ENCODE peak calls at places on chromosomes 5 and 9, in five cellular contexts. O, H, J, W and E are unnamed samples.

GRCh38 chr5:172003750-172004149 is 2.7 kb downstream of the FBXW11 start:
- DNase-seq in H (no peak), J (no peak), O (no peak), W (no peak), E (no peak)

GRCh38 chr9:77575785-77576184 is 72.3 kb downstream of the GNA14 start:
- DNase-seq in O (no peak), J (peak), H (peak), W (no peak), E (peak)

GRCh38 chr5:136185974-136186373 is 7.0 kb downstream of the SMIM32 start:
- DNase-seq in O (no peak), J (no peak), H (no peak), W (no peak), E (no peak)

GRCh38 chr5:84383816-84384603 is 670 bp downstream of the EDIL3 start:
- DNase-seq in H (peak), O (no peak), J (peak), W (peak), E (peak)

GRCh38 chr5:157739388-157740045 is 4.0 kb upstream of the LSM11 start:
- DNase-seq in W (no peak), H (no peak), O (no peak), J (no peak), E (no peak)

GRCh38 chr5:161549106-161549505 is 2.6 kb upstream of the GABRB2 start:
- DNase-seq in J (peak), W (no peak), O (no peak), H (no peak), E (peak)

GRCh38 chr5:154475613-154476342 is 2.2 kb downstream of the HAND1 start:
- DNase-seq in H (peak), J (peak), O (no peak), W (no peak), E (no peak)

GRCh38 chr5:137142371-137143243 is 356.5 kb downstream of the SPOCK1 start:
- DNase-seq in J (no peak), H (no peak), O (peak), W (no peak), E (peak)

GRCh38 chr5:150498501-150498900 is 9.4 kb upstream of the NDST1 start:
- DNase-seq in H (no peak), W (no peak), O (no peak), J (peak), E (no peak)

GRCh38 chr9:107875571-107875980 is 386.0 kb upstream of the KLF4 start:
- DNase-seq in J (no peak), H (no peak), W (no peak), O (no peak), E (no peak)

GRCh38 chr5:158755971-158756370 is 343.7 kb downstream of the EBF1 start:
- DNase-seq in H (no peak), J (no peak), O (no peak), W (no peak), E (peak)

GRCh38 chr5:115450741-115451140 is 93.8 kb downstream of the FEM1C start:
- DNase-seq in J (no peak), W (no peak), H (no peak), O (peak), E (peak)

GRCh38 chr5:96117863-96118651 is 156.4 kb upstream of the ELL2 start:
- DNase-seq in H (no peak), J (no peak), O (peak), W (no peak), E (no peak)

GRCh38 chr9:115855458-115856133 is 298.0 kb upstream of the PAPPA start:
- DNase-seq in W (no peak), O (no peak), H (no peak), J (no peak), E (no peak)

GRCh38 chr5:89043676-89044075 is 160.7 kb upstream of the MEF2C start:
- DNase-seq in H (no peak), J (no peak), O (peak), W (no peak), E (peak)

GRCh38 chr5:17304282-17304681 is 86.9 kb downstream of the BASP1 start:
- DNase-seq in O (no peak), J (no peak), W (no peak), H (no peak), E (no peak)

GRCh38 chr9:82456621-82457020 is 468.0 kb downstream of the SPATA31D1 start:
- DNase-seq in O (peak), J (no peak), H (no peak), W (no peak), E (peak)

GRCh38 chr9:5863092-5863746 is 27.5 kb upstream of the MLANA start:
- DNase-seq in J (no peak), O (no peak), H (no peak), W (no peak), E (no peak)

GRCh38 chr5:170818222-170818621 is 34.7 kb downstream of the GABRP start:
- DNase-seq in H (no peak), J (no peak), O (peak), W (no peak), E (peak)

GRCh38 chr9:136093995-136094881 is 851 bp downstream of the NACC2 start:
- DNase-seq in H (peak), W (no peak), J (no peak), O (peak), E (peak)

GRCh38 chr5:57651127-57651526 is 168.5 kb upstream of the ACTBL2 start:
- DNase-seq in W (no peak), J (no peak), O (no peak), H (no peak), E (no peak)

GRCh38 chr5:105849701-105850100 is 1821.0 kb downstream of the EFNA5 start:
- DNase-seq in J (no peak), W (no peak), O (no peak), H (no peak), E (peak)

GRCh38 chr5:137761020-137761516 is 6.9 kb upstream of the HNRNPA0 start:
- DNase-seq in H (no peak), J (no peak), O (no peak), W (no peak), E (no peak)

GRCh38 chr5:11878846-11879245 is 25.4 kb downstream of the CTNND2 start:
- DNase-seq in O (no peak), H (peak), W (peak), J (no peak), E (no peak)

GRCh38 chr9:133609311-133610098 is at the start of gene FAM163B:
- DNase-seq in H (no peak), J (peak), W (no peak), O (no peak), E (peak)

GRCh38 chr9:86142973-86143372 is 43.6 kb upstream of the GOLM1 start:
- DNase-seq in J (no peak), W (no peak), O (no peak), H (no peak), E (no peak)

GRCh38 chr9:132756214-132756799 is 86.0 kb downstream of the GTF3C4 start:
- DNase-seq in O (no peak), J (no peak), W (no peak), H (peak), E (no peak)

GRCh38 chr9:126561582-126561981 is 52.1 kb upstream of the LMX1B start:
- DNase-seq in O (no peak), H (no peak), W (no peak), J (no peak), E (no peak)

GRCh38 chr9:82555408-82555807 is 507.5 kb downstream of the RASEF start:
- DNase-seq in W (no peak), H (no peak), J (no peak), O (no peak), E (no peak)

GRCh38 chr5:133487093-133487492 is 125.2 kb downstream of the FSTL4 start:
- DNase-seq in O (no peak), W (no peak), H (no peak), J (no peak), E (no peak)

GRCh38 chr9:89023788-89024187 is 32.5 kb downstream of the S1PR3 start:
- DNase-seq in H (no peak), J (no peak), W (no peak), O (no peak), E (no peak)